ENCODE peak calls at places on chromosomes 11 and 22, in ten cellular contexts. X is stomach, S is adrenal gland, Q is epithelial cell of proximal tubule, U is astrocyte, W is LHCN-M2, F is NB4, G is neural progenitor cell, P is midbrain, H is T-helper 2 cell. A is an unnamed sample.

GRCh38 chr11:35944503-35945136 is 758 bp downstream of the LDLRAD3 start:
- DNase-seq in X (no peak), S (no peak), Q (no peak), U (peak), W (peak), F (no peak), G (peak), P (no peak), H (no peak), A (no peak)

GRCh38 chr22:24695958-24696511 is 78.5 kb downstream of the PIWIL3 start:
- DNase-seq in X (peak), S (no peak), Q (no peak), U (no peak), W (peak), F (peak), G (peak), P (no peak), H (no peak), A (peak)

GRCh38 chr11:102184269-102184987 is 74.2 kb downstream of the YAP1 start:
- DNase-seq in X (no peak), S (no peak), Q (no peak), U (no peak), W (peak), F (no peak), G (no peak), P (no peak), H (no peak), A (no peak)

GRCh38 chr11:20518323-20518834 is 81.0 kb upstream of the SLC6A5 start:
- DNase-seq in X (no peak), S (no peak), Q (no peak), U (no peak), W (no peak), F (no peak), G (no peak), P (no peak), H (no peak), A (no peak)

GRCh38 chr22:49534386-49534785 is 293.3 kb downstream of the BRD1 start:
- DNase-seq in X (no peak), S (no peak), Q (no peak), U (no peak), W (no peak), F (no peak), G (peak), P (no peak), H (no peak), A (no peak)

GRCh38 chr11:86696004-86696403 is 23.6 kb upstream of the ME3 start:
- DNase-seq in X (no peak), S (no peak), Q (peak), U (peak), W (peak), F (no peak), G (no peak), P (no peak), H (no peak), A (peak)

GRCh38 chr11:3617990-3618389 is 23.8 kb downstream of the ART5 start:
- DNase-seq in X (no peak), S (no peak), Q (no peak), U (no peak), W (no peak), F (no peak), G (no peak), P (no peak), H (no peak), A (no peak)

GRCh38 chr11:35214792-35215193 is 75.8 kb downstream of the CD44 start:
- DNase-seq in X (no peak), S (no peak), Q (peak), U (peak), W (peak), F (no peak), G (peak), P (no peak), H (no peak), A (peak)

GRCh38 chr11:129435499-129436245 is 60.0 kb downstream of the BARX2 start:
- DNase-seq in X (no peak), S (no peak), Q (no peak), U (no peak), W (no peak), F (no peak), G (no peak), P (no peak), H (no peak), A (peak)

GRCh38 chr11:69008774-69009440 is 4.1 kb downstream of the MRGPRF start:
- DNase-seq in X (peak), S (peak), Q (peak), U (peak), W (peak), F (peak), G (no peak), P (no peak), H (no peak), A (peak)

GRCh38 chr11:117690484-117691205 is 106.4 kb downstream of the DSCAML1 start:
- DNase-seq in X (no peak), S (no peak), Q (no peak), U (no peak), W (peak), F (peak), G (no peak), P (no peak), H (no peak), A (no peak)

GRCh38 chr11:45610627-45611026 is 54.8 kb downstream of the CHST1 start:
- DNase-seq in X (no peak), S (no peak), Q (no peak), U (no peak), W (no peak), F (peak), G (no peak), P (no peak), H (no peak), A (no peak)

GRCh38 chr11:27362032-27362431 is 983 bp downstream of the CCDC34 start:
- DNase-seq in X (no peak), S (no peak), Q (no peak), U (no peak), W (peak), F (no peak), G (no peak), P (no peak), H (no peak), A (no peak)

GRCh38 chr11:18768472-18768901 is 23.1 kb downstream of the PTPN5 start:
- DNase-seq in X (no peak), S (no peak), Q (no peak), U (no peak), W (no peak), F (no peak), G (no peak), P (no peak), H (no peak), A (no peak)

GRCh38 chr11:19962795-19963163 is 197.5 kb downstream of the DBX1 start:
- DNase-seq in X (no peak), S (no peak), Q (peak), U (peak), W (peak), F (no peak), G (no peak), P (no peak), H (no peak), A (peak)

GRCh38 chr11:123454060-123454651 is 24.1 kb downstream of the GRAMD1B start:
- DNase-seq in X (no peak), S (peak), Q (no peak), U (peak), W (peak), F (peak), G (no peak), P (no peak), H (peak), A (no peak)

GRCh38 chr22:48276933-48277867 is 1514.8 kb downstream of the TBC1D22A start:
- DNase-seq in X (no peak), S (no peak), Q (no peak), U (no peak), W (no peak), F (no peak), G (no peak), P (no peak), H (no peak), A (no peak)

GRCh38 chr11:2271077-2271326 is 614 bp upstream of the ASCL2 start:
- DNase-seq in X (peak), S (peak), Q (no peak), U (no peak), W (no peak), F (no peak), G (peak), P (no peak), H (no peak), A (no peak)

GRCh38 chr11:86919557-86920210 is 35.5 kb downstream of the FZD4 start:
- DNase-seq in X (no peak), S (no peak), Q (no peak), U (peak), W (peak), F (peak), G (peak), P (peak), H (no peak), A (no peak)

GRCh38 chr11:36619502-36619901 is 21.5 kb upstream of the RAG2 start:
- DNase-seq in X (no peak), S (no peak), Q (no peak), U (no peak), W (peak), F (no peak), G (no peak), P (no peak), H (no peak), A (no peak)

GRCh38 chr11:106369224-106369623 is 291.8 kb downstream of the AASDHPPT start:
- DNase-seq in X (no peak), S (no peak), Q (no peak), U (no peak), W (no peak), F (no peak), G (no peak), P (no peak), H (no peak), A (no peak)

GRCh38 chr11:63565728-63566127 is 2.5 kb upstream of the PLAAT2 start:
- DNase-seq in X (no peak), S (no peak), Q (no peak), U (no peak), W (no peak), F (no peak), G (no peak), P (no peak), H (no peak), A (no peak)

GRCh38 chr11:113689711-113690618 is 16.1 kb downstream of the TMPRSS5 start:
- DNase-seq in X (no peak), S (no peak), Q (no peak), U (no peak), W (no peak), F (no peak), G (no peak), P (no peak), H (no peak), A (no peak)

GRCh38 chr11:19499999-19500398 is 212.6 kb upstream of the NAV2 start:
- DNase-seq in X (no peak), S (no peak), Q (no peak), U (peak), W (peak), F (no peak), G (no peak), P (no peak), H (no peak), A (no peak)

GRCh38 chr11:71206186-71206585 is 46.2 kb downstream of the SHANK2 start:
- DNase-seq in X (peak), S (no peak), Q (peak), U (no peak), W (peak), F (no peak), G (peak), P (no peak), H (no peak), A (peak)

GRCh38 chr22:28547132-28547842 is 132.4 kb downstream of the TTC28 start:
- DNase-seq in X (no peak), S (no peak), Q (no peak), U (peak), W (peak), F (no peak), G (no peak), P (no peak), H (no peak), A (no peak)

GRCh38 chr11:75265851-75266531 is 25.4 kb downstream of the TPBGL start:
- DNase-seq in X (no peak), S (no peak), Q (no peak), U (no peak), W (no peak), F (no peak), G (no peak), P (no peak), H (no peak), A (no peak)

GRCh38 chr11:71946144-71946571 is 17.3 kb downstream of the RNF121 start:
- DNase-seq in X (no peak), S (no peak), Q (no peak), U (peak), W (peak), F (no peak), G (no peak), P (no peak), H (no peak), A (peak)

GRCh38 chr22:32676196-32676595 is 125.3 kb upstream of the TIMP3 start:
- DNase-seq in X (no peak), S (no peak), Q (no peak), U (no peak), W (no peak), F (no peak), G (no peak), P (no peak), H (no peak), A (no peak)

GRCh38 chr11:100550298-100550697 is 136.8 kb upstream of the ARHGAP42 start:
- DNase-seq in X (no peak), S (no peak), Q (no peak), U (no peak), W (no peak), F (no peak), G (no peak), P (no peak), H (no peak), A (no peak)

GRCh38 chr11:77039491-77040400 is 5.5 kb downstream of the B3GNT6 start:
- DNase-seq in X (no peak), S (no peak), Q (no peak), U (peak), W (peak), F (no peak), G (peak), P (no peak), H (no peak), A (no peak)

GRCh38 chr11:85236211-85236610 is 390.9 kb downstream of the DLG2 start:
- DNase-seq in X (no peak), S (no peak), Q (no peak), U (no peak), W (no peak), F (no peak), G (no peak), P (no peak), H (no peak), A (no peak)

GRCh38 chr11:38160433-38160832 is 1562.4 kb upstream of the RAG2 start:
- DNase-seq in X (no peak), S (no peak), Q (no peak), U (no peak), W (no peak), F (no peak), G (no peak), P (no peak), H (no peak), A (no peak)

GRCh38 chr11:64125676-64126075 is 40.2 kb downstream of the MACROD1 start:
- DNase-seq in X (no peak), S (no peak), Q (no peak), U (no peak), W (no peak), F (no peak), G (no peak), P (no peak), H (no peak), A (no peak)

GRCh38 chr22:22110548-22111266 is 128.1 kb upstream of the TOP3B start:
- DNase-seq in X (no peak), S (peak), Q (peak), U (peak), W (peak), F (peak), G (peak), P (peak), H (no peak), A (peak)

GRCh38 chr11:99988105-99988907 is 698.8 kb upstream of the ARHGAP42 start:
- DNase-seq in X (no peak), S (no peak), Q (peak), U (no peak), W (peak), F (no peak), G (no peak), P (no peak), H (no peak), A (no peak)

GRCh38 chr22:43326342-43326825 is 16.8 kb downstream of the SCUBE1 start:
- DNase-seq in X (no peak), S (no peak), Q (no peak), U (no peak), W (no peak), F (no peak), G (peak), P (no peak), H (no peak), A (no peak)

GRCh38 chr11:71934213-71934612 is 5.4 kb downstream of the RNF121 start:
- DNase-seq in X (no peak), S (no peak), Q (no peak), U (no peak), W (no peak), F (peak), G (no peak), P (no peak), H (no peak), A (no peak)